ENCODE peak calls at places on chromosomes 11 and 22, in seven cellular contexts. T is choroid plexus epithelial cell, E is fibroblast of mammary gland, Q is upper lobe of right lung, B is right lobe of liver, L is GM20000, M is colonic mucosa. G is an unnamed sample.

GRCh38 chr11:67252831-67253239 is 13.4 kb upstream of the GRK2 start:
- DNase-seq in T (peak; percentile 61), E (peak; percentile 53), Q (no peak), B (no peak), L (no peak), M (no peak), G (no peak)

GRCh38 chr11:35553831-35554230 is 28.4 kb upstream of the PAMR1 start:
- DNase-seq in T (peak; percentile 97), E (peak; percentile 92), Q (no peak), B (no peak), L (no peak), M (no peak), G (no peak)

GRCh38 chr11:130868865-130869264 is 47.4 kb downstream of the SNX19 start:
- DNase-seq in T (no peak), E (no peak), Q (no peak), B (no peak), L (no peak), M (no peak), G (no peak)

GRCh38 chr11:123580557-123581275 is 73.7 kb downstream of the SCN3B start:
- DNase-seq in T (peak; percentile 63), E (peak; percentile 22), Q (peak; percentile 83), B (peak; percentile 81), L (peak; percentile 86), M (peak; percentile 75), G (peak; percentile 74)

GRCh38 chr22:46576556-46577351 is 39.3 kb upstream of the CELSR1 start:
- DNase-seq in T (peak; percentile 46), E (peak; percentile 21), Q (peak; percentile 81), B (peak; percentile 64), L (peak; percentile 96), M (no peak), G (peak; percentile 74)

GRCh38 chr11:78432058-78432515 is 14.5 kb upstream of the GAB2 start:
- DNase-seq in T (no peak), E (peak; percentile 39), Q (no peak), B (no peak), L (no peak), M (no peak), G (no peak)

GRCh38 chr11:110912437-110912836 is 200.2 kb upstream of the ARHGAP20 start:
- DNase-seq in T (no peak), E (no peak), Q (no peak), B (no peak), L (no peak), M (no peak), G (no peak)

GRCh38 chr22:26487996-26488395 is 4.3 kb downstream of the SRRD start:
- DNase-seq in T (peak; percentile 17), E (peak; percentile 35), Q (no peak), B (no peak), L (no peak), M (no peak), G (no peak)

GRCh38 chr22:27278986-27279385 is 522.6 kb downstream of the MN1 start:
- DNase-seq in T (no peak), E (no peak), Q (no peak), B (no peak), L (no peak), M (no peak), G (no peak)

GRCh38 chr11:110295487-110296225 is 758 bp downstream of the RDX start:
- DNase-seq in T (peak; percentile 39), E (peak; percentile 31), Q (peak; percentile 83), B (peak; percentile 75), L (peak; percentile 84), M (peak; percentile 48), G (peak; percentile 74)

GRCh38 chr11:72293910-72294533 is 50.0 kb upstream of the PHOX2A start:
- DNase-seq in T (no peak), E (no peak), Q (no peak), B (no peak), L (no peak), M (no peak), G (no peak)

GRCh38 chr11:13339196-13340153 is 61.9 kb downstream of the BMAL1 start:
- DNase-seq in T (peak; percentile 96), E (peak; percentile 95), Q (no peak), B (no peak), L (no peak), M (no peak), G (no peak)

GRCh38 chr11:106471273-106471672 is 393.8 kb downstream of the AASDHPPT start:
- DNase-seq in T (peak; percentile 75), E (peak; percentile 24), Q (no peak), B (no peak), L (no peak), M (no peak), G (no peak)

GRCh38 chr11:102157219-102157618 is 47.0 kb downstream of the YAP1 start:
- DNase-seq in T (peak; percentile 92), E (peak; percentile 84), Q (no peak), B (no peak), L (no peak), M (peak; percentile 78), G (no peak)

GRCh38 chr22:48606684-48607307 is 1220.9 kb downstream of the BRD1 start:
- DNase-seq in T (no peak), E (no peak), Q (no peak), B (no peak), L (no peak), M (no peak), G (no peak)

GRCh38 chr11:2366271-2366670 is 10.8 kb upstream of the CD81 start:
- DNase-seq in T (no peak), E (no peak), Q (no peak), B (no peak), L (no peak), M (no peak), G (no peak)

GRCh38 chr11:19725379-19726079 is 12.9 kb downstream of the NAV2 start:
- DNase-seq in T (no peak), E (no peak), Q (peak; percentile 87), B (no peak), L (no peak), M (no peak), G (no peak)

GRCh38 chr11:723120-723883 is 17.3 kb downstream of the EPS8L2 start:
- DNase-seq in T (peak; percentile 80), E (peak; percentile 62), Q (no peak), B (peak; percentile 55), L (peak; percentile 85), M (peak; percentile 62), G (no peak)

GRCh38 chr22:40634119-40634903 is 2.2 kb downstream of the MRTFA start:
- DNase-seq in T (no peak), E (no peak), Q (no peak), B (no peak), L (no peak), M (no peak), G (no peak)

GRCh38 chr11:126175261-126175885 is 36.1 kb downstream of the RPUSD4 start:
- DNase-seq in T (peak; percentile 12), E (peak; percentile 54), Q (no peak), B (peak; percentile 40), L (no peak), M (no peak), G (no peak)

GRCh38 chr11:114832532-114833125 is 154.3 kb downstream of the NXPE2 start:
- DNase-seq in T (no peak), E (no peak), Q (no peak), B (no peak), L (no peak), M (no peak), G (no peak)

GRCh38 chr11:121494355-121495099 is 41.8 kb upstream of the SORL1-AS1 start:
- DNase-seq in T (no peak), E (no peak), Q (no peak), B (no peak), L (peak; percentile 39), M (no peak), G (no peak)

GRCh38 chr22:25880524-25880923 is 138.5 kb downstream of the MYO18B start:
- DNase-seq in T (no peak), E (no peak), Q (no peak), B (no peak), L (peak; percentile 16), M (no peak), G (no peak)

GRCh38 chr22:19387575-19387974 is 44.0 kb downstream of the HIRA start:
- DNase-seq in T (no peak), E (no peak), Q (no peak), B (no peak), L (no peak), M (no peak), G (no peak)

GRCh38 chr11:128302425-128303186 is 284.8 kb downstream of the ETS1 start:
- DNase-seq in T (no peak), E (no peak), Q (no peak), B (no peak), L (peak; percentile 31), M (no peak), G (no peak)

GRCh38 chr11:65084598-65085375 is 765 bp downstream of the ZFPL1 start:
- DNase-seq in T (no peak), E (no peak), Q (no peak), B (no peak), L (no peak), M (no peak), G (no peak)
- TF ChIP-seq CTCF in T (no peak), E (no peak), Q (no peak), B (no peak), L (no peak), M (no peak), G (no peak)

DNA sequence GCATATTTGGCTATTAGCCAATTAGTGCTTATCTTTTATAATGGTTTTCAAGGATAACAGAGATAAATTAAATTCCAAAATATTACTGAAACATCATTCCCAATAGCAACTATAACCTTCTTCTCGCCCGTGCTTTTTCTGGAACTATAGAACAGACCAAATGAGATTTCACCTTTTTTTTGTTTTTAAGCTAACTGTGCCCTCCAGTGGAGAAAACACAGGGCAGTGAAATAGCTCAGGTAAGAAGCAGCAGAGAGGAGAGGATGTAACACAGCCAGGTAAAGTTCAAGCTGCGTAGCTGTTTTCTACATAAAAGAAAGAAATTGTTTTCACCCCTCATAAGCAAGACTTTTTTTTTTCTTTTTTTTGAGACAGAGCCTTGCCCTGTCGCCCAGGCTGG is 28.2 kb downstream of the HSD17B12 start:
- DNase-seq in T (no peak), E (no peak), Q (no peak), B (no peak), L (no peak), M (no peak), G (no peak)
- TF ChIP-seq CTCF in T (peak; percentile 53), E (peak; percentile 9), Q (peak; percentile 48), B (peak; percentile 45), L (no peak), M (no peak), G (no peak)

GRCh38 chr11:62507023-62507422 is 39.6 kb downstream of the AHNAK start:
- DNase-seq in T (no peak), E (no peak), Q (no peak), B (no peak), L (no peak), M (no peak), G (no peak)

GRCh38 chr11:62506413-62506940 is 40.1 kb downstream of the AHNAK start:
- DNase-seq in T (no peak), E (no peak), Q (no peak), B (no peak), L (no peak), M (no peak), G (peak; percentile 41)

GRCh38 chr11:62505112-62505783 is 41.4 kb downstream of the AHNAK start:
- DNase-seq in T (no peak), E (no peak), Q (no peak), B (no peak), L (no peak), M (peak; percentile 87), G (peak; percentile 84)

GRCh38 chr11:62505784-62506145 is 40.8 kb downstream of the AHNAK start:
- DNase-seq in T (no peak), E (no peak), Q (no peak), B (no peak), L (no peak), M (no peak), G (no peak)

GRCh38 chr11:62508336-62509058 is 38.1 kb downstream of the AHNAK start:
- DNase-seq in T (peak; percentile 57), E (no peak), Q (peak; percentile 86), B (peak; percentile 69), L (no peak), M (peak; percentile 78), G (peak; percentile 81)
- TF ChIP-seq CTCF in T (peak; percentile 70), E (peak; percentile 27), Q (peak; percentile 62), B (no peak), L (peak; percentile 4), M (peak; percentile 58), G (no peak)

GRCh38 chr11:10415817-10416392 is 39.2 kb upstream of the AMPD3 start:
- DNase-seq in T (no peak), E (no peak), Q (no peak), B (no peak), L (no peak), M (no peak), G (no peak)
- TF ChIP-seq CTCF in T (peak; percentile 24), E (no peak), Q (no peak), B (no peak), L (no peak), M (no peak), G (no peak)